ENCODE peak calls at places on chromosomes 1 and 21, in six cellular contexts. One of them, this sample, is unnamed.

GRCh38 chr1:229563701-229564100 is 5.2 kb upstream of the ABCB10 start:
- DNase-seq in kidney: no peak
- DNase-seq in PC-3: no peak
- DNase-seq in IMR-90: peak; percentile 77
- DNase-seq in H9: no peak
- DNase-seq in mesenchymal stem cell: peak; percentile 86
- DNase-seq in this sample: no peak

GRCh38 chr1:204477036-204477740 is 17.4 kb downstream of the PIK3C2B start:
- DNase-seq in H9: no peak
- DNase-seq in mesenchymal stem cell: peak; percentile 34
- DNase-seq in IMR-90: peak; percentile 48
- DNase-seq in kidney: no peak
- DNase-seq in PC-3: no peak
- DNase-seq in this sample: no peak

GRCh38 chr1:36871146-36871971 is 163.0 kb downstream of the GRIK3 start:
- DNase-seq in IMR-90: peak; percentile 6
- DNase-seq in kidney: no peak
- DNase-seq in H9: no peak
- DNase-seq in PC-3: no peak
- DNase-seq in mesenchymal stem cell: no peak
- DNase-seq in this sample: no peak

GRCh38 chr1:41919764-41920397 is 1.2 kb upstream of the HIVEP3 start:
- DNase-seq in mesenchymal stem cell: peak; percentile 39
- DNase-seq in PC-3: no peak
- DNase-seq in kidney: peak; percentile 88
- DNase-seq in H9: peak; percentile 81
- DNase-seq in IMR-90: peak; percentile 26
- DNase-seq in this sample: no peak

GRCh38 chr1:179141592-179142244 is 59.8 kb downstream of the TOR3A start:
- DNase-seq in kidney: no peak
- DNase-seq in mesenchymal stem cell: peak; percentile 86
- DNase-seq in PC-3: peak; percentile 56
- DNase-seq in IMR-90: peak; percentile 88
- DNase-seq in H9: no peak
- DNase-seq in this sample: peak; percentile 86

GRCh38 chr1:17276568-17276967 is 27.7 kb downstream of the PADI3 start:
- DNase-seq in IMR-90: peak; percentile 30
- DNase-seq in kidney: no peak
- DNase-seq in H9: no peak
- DNase-seq in mesenchymal stem cell: no peak
- DNase-seq in PC-3: peak; percentile 94
- DNase-seq in this sample: peak; percentile 22

GRCh38 chr1:11800756-11801433 is 4.9 kb downstream of the MTHFR start:
- DNase-seq in H9: no peak
- DNase-seq in IMR-90: no peak
- DNase-seq in PC-3: no peak
- DNase-seq in kidney: peak; percentile 77
- DNase-seq in mesenchymal stem cell: no peak
- DNase-seq in this sample: no peak

GRCh38 chr1:58033311-58033710 is 513.2 kb downstream of the OMA1 start:
- DNase-seq in IMR-90: no peak
- DNase-seq in H9: no peak
- DNase-seq in mesenchymal stem cell: no peak
- DNase-seq in kidney: no peak
- DNase-seq in PC-3: no peak
- DNase-seq in this sample: no peak

GRCh38 chr1:33379631-33380354 is 51.1 kb downstream of the PHC2 start:
- DNase-seq in H9: no peak
- DNase-seq in mesenchymal stem cell: no peak
- DNase-seq in IMR-90: no peak
- DNase-seq in kidney: no peak
- DNase-seq in PC-3: no peak
- DNase-seq in this sample: peak; percentile 51

GRCh38 chr1:8047112-8047511 is 21.0 kb upstream of the ERRFI1 start:
- DNase-seq in IMR-90: peak; percentile 61
- DNase-seq in H9: no peak
- DNase-seq in PC-3: peak; percentile 48
- DNase-seq in mesenchymal stem cell: peak; percentile 94
- DNase-seq in kidney: no peak
- DNase-seq in this sample: peak; percentile 80

GRCh38 chr1:226417350-226417749 is 9.5 kb upstream of the PARP1 start:
- DNase-seq in H9: no peak
- DNase-seq in kidney: no peak
- DNase-seq in mesenchymal stem cell: no peak
- DNase-seq in IMR-90: no peak
- DNase-seq in PC-3: no peak
- DNase-seq in this sample: no peak

GRCh38 chr1:218967836-218968235 is 205.8 kb upstream of the LYPLAL1 start:
- DNase-seq in mesenchymal stem cell: peak; percentile 65
- DNase-seq in PC-3: peak; percentile 53
- DNase-seq in IMR-90: peak; percentile 39
- DNase-seq in H9: no peak
- DNase-seq in kidney: no peak
- DNase-seq in this sample: no peak

GRCh38 chr1:42964032-42964812 is 5.6 kb upstream of the SLC2A1 start:
- DNase-seq in kidney: no peak
- DNase-seq in IMR-90: no peak
- DNase-seq in mesenchymal stem cell: no peak
- DNase-seq in PC-3: no peak
- DNase-seq in H9: no peak
- DNase-seq in this sample: no peak

GRCh38 chr1:64062941-64063581 is 140.4 kb upstream of the UBE2U start:
- DNase-seq in mesenchymal stem cell: peak; percentile 71
- DNase-seq in H9: no peak
- DNase-seq in IMR-90: peak; percentile 31
- DNase-seq in kidney: no peak
- DNase-seq in PC-3: peak; percentile 20
- DNase-seq in this sample: no peak

GRCh38 chr1:60425528-60425927 is 352.0 kb upstream of the C1orf87 start:
- DNase-seq in kidney: no peak
- DNase-seq in H9: peak; percentile 34
- DNase-seq in mesenchymal stem cell: no peak
- DNase-seq in IMR-90: no peak
- DNase-seq in PC-3: peak; percentile 46
- DNase-seq in this sample: peak; percentile 34

GRCh38 chr1:25431495-25432363 is 1.0 kb downstream of the MACO1 start:
- DNase-seq in PC-3: peak; percentile 19
- DNase-seq in mesenchymal stem cell: peak; percentile 40
- DNase-seq in kidney: peak; percentile 76
- DNase-seq in IMR-90: no peak
- DNase-seq in H9: peak; percentile 39
- DNase-seq in this sample: peak; percentile 36

GRCh38 chr1:4786061-4786460 is 131.7 kb downstream of the AJAP1 start:
- DNase-seq in kidney: no peak
- DNase-seq in mesenchymal stem cell: no peak
- DNase-seq in H9: no peak
- DNase-seq in IMR-90: no peak
- DNase-seq in PC-3: no peak
- DNase-seq in this sample: no peak

DNA sequence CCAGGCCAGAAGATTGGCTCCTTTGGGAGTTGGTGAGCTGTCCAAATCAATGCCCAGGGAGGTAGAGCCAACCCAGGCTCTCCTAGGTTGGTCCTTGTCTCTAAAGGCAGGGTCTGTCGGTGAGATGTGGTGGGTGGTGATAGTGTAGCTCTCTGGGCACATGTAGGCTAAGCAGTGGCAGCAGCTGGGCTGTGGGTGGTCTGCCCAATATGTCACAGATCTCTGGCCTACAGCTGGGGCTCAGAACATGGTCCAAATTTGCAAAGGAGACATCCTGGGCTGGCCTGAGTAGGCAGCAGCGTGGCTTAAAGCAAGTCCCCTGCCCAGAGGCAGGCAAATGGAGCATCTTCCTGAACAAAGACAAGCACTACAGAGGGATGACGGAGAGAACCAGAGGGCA is 61.1 kb upstream of the PRDX6 start:
- DNase-seq in kidney: no peak
- DNase-seq in PC-3: no peak
- DNase-seq in mesenchymal stem cell: no peak
- DNase-seq in IMR-90: no peak
- DNase-seq in H9: no peak
- DNase-seq in this sample: no peak
- H3K9ac ChIP-seq in kidney: no peak overlapping the region
- H3K9ac ChIP-seq in PC-3: no peak overlapping the region
- H3K9ac ChIP-seq in mesenchymal stem cell: no peak overlapping the region
- H3K9ac ChIP-seq in IMR-90: no peak overlapping the region
- H3K9ac ChIP-seq in H9: no peak overlapping the region
- H3K9ac ChIP-seq in this sample: no peak overlapping the region

GRCh38 chr1:154598871-154599635 is 8.9 kb downstream of the ADAR start:
- DNase-seq in mesenchymal stem cell: peak; percentile 14
- DNase-seq in IMR-90: peak; percentile 53
- DNase-seq in PC-3: no peak
- DNase-seq in H9: no peak
- DNase-seq in kidney: no peak
- DNase-seq in this sample: no peak

GRCh38 chr1:154607748-154608521 is at the start of gene ADAR:
- DNase-seq in PC-3: peak; percentile 95
- DNase-seq in mesenchymal stem cell: peak; percentile 99
- DNase-seq in kidney: peak; percentile 96
- DNase-seq in H9: peak; percentile 67
- DNase-seq in IMR-90: peak; percentile 99
- DNase-seq in this sample: peak; percentile 99

GRCh38 chr1:154607084-154607747 is 770 bp downstream of the ADAR start:
- DNase-seq in PC-3: peak; percentile 33
- DNase-seq in mesenchymal stem cell: peak; percentile 65
- DNase-seq in IMR-90: peak; percentile 79
- DNase-seq in H9: no peak
- DNase-seq in kidney: no peak
- DNase-seq in this sample: peak; percentile 66

GRCh38 chr1:154599658-154600057 is 8.3 kb downstream of the ADAR start:
- DNase-seq in H9: no peak
- DNase-seq in PC-3: no peak
- DNase-seq in IMR-90: peak; percentile 60
- DNase-seq in mesenchymal stem cell: peak; percentile 33
- DNase-seq in kidney: no peak
- DNase-seq in this sample: no peak

GRCh38 chr1:154603317-154603716 is 4.7 kb downstream of the ADAR start:
- DNase-seq in PC-3: no peak
- DNase-seq in kidney: no peak
- DNase-seq in mesenchymal stem cell: no peak
- DNase-seq in H9: no peak
- DNase-seq in IMR-90: no peak
- DNase-seq in this sample: no peak
- H3K4me1 ChIP-seq in PC-3: peaks cover 6% of the 10 kb centered on the region
- H3K4me1 ChIP-seq in kidney: peaks cover 14% of the 10 kb centered on the region
- H3K4me1 ChIP-seq in mesenchymal stem cell: peaks cover 6% of the 10 kb centered on the region
- H3K4me1 ChIP-seq in H9: peaks cover 3% of the 10 kb centered on the region
- H3K4me1 ChIP-seq in IMR-90: peaks cover 11% of the 10 kb centered on the region
- H3K4me1 ChIP-seq in this sample: peaks cover 32% of the 10 kb centered on the region

GRCh38 chr1:167516404-167517388 is 1.6 kb downstream of the CD247 start:
- DNase-seq in kidney: no peak
- DNase-seq in IMR-90: no peak
- DNase-seq in mesenchymal stem cell: no peak
- DNase-seq in PC-3: no peak
- DNase-seq in H9: no peak
- DNase-seq in this sample: no peak
- H3K9ac ChIP-seq in kidney: no peak overlapping the region
- H3K9ac ChIP-seq in IMR-90: no peak overlapping the region
- H3K9ac ChIP-seq in mesenchymal stem cell: no peak overlapping the region
- H3K9ac ChIP-seq in PC-3: no peak overlapping the region
- H3K9ac ChIP-seq in H9: no peak overlapping the region
- H3K9ac ChIP-seq in this sample: no peak overlapping the region

GRCh38 chr1:74753104-74753503 is 20.2 kb downstream of the TYW3 start:
- DNase-seq in IMR-90: no peak
- DNase-seq in PC-3: no peak
- DNase-seq in kidney: no peak
- DNase-seq in H9: no peak
- DNase-seq in mesenchymal stem cell: no peak
- DNase-seq in this sample: no peak

GRCh38 chr1:74748962-74749361 is 16.0 kb downstream of the TYW3 start:
- DNase-seq in mesenchymal stem cell: no peak
- DNase-seq in kidney: no peak
- DNase-seq in H9: no peak
- DNase-seq in IMR-90: no peak
- DNase-seq in PC-3: no peak
- DNase-seq in this sample: no peak
- H3K4me1 ChIP-seq in mesenchymal stem cell: no peaks in the 10 kb centered on the region
- H3K4me1 ChIP-seq in kidney: no peaks in the 10 kb centered on the region
- H3K4me1 ChIP-seq in H9: peaks cover 2% of the 10 kb centered on the region
- H3K4me1 ChIP-seq in IMR-90: no peaks in the 10 kb centered on the region
- H3K4me1 ChIP-seq in PC-3: no peaks in the 10 kb centered on the region
- H3K4me1 ChIP-seq in this sample: peaks cover 14% of the 10 kb centered on the region

DNA sequence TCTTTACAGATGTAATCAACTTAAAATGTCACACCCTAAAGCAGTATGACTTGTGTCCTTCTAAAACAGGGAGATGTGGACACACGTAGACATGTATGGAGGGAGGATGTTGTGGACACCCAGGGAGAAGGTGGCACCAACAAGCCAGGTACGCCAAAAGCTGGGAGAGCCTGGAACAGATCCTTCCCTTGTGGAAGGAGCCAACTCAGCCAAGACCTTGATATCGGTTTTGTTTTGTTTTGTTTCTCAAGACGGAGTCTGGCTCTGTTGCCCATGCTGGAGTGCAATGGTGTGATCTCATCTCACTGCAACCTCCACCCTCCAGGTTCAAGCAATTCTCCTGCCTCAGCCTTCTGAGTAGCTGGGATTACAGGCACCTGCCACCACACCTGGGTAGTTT is 45.6 kb downstream of the CHAF1B start:
- DNase-seq in kidney: no peak
- DNase-seq in mesenchymal stem cell: peak; percentile 12
- DNase-seq in PC-3: no peak
- DNase-seq in IMR-90: no peak
- DNase-seq in H9: no peak
- DNase-seq in this sample: no peak
- H3K9ac ChIP-seq in kidney: no peak overlapping the region
- H3K9ac ChIP-seq in mesenchymal stem cell: peak overlapping the region; percentile 85
- H3K9ac ChIP-seq in PC-3: peak overlapping the region; percentile 93
- H3K9ac ChIP-seq in IMR-90: peak overlapping the region; percentile 19
- H3K9ac ChIP-seq in H9: no peak overlapping the region
- H3K9ac ChIP-seq in this sample: peak overlapping the region; percentile 31

GRCh38 chr1:3606779-3607702 is 4.3 kb downstream of the MEGF6 start:
- DNase-seq in H9: no peak
- DNase-seq in mesenchymal stem cell: no peak
- DNase-seq in kidney: no peak
- DNase-seq in IMR-90: no peak
- DNase-seq in PC-3: no peak
- DNase-seq in this sample: no peak
- H3K4me1 ChIP-seq in H9: no peaks in the 10 kb centered on the region
- H3K4me1 ChIP-seq in mesenchymal stem cell: peaks cover 13% of the 10 kb centered on the region
- H3K4me1 ChIP-seq in kidney: no peaks in the 10 kb centered on the region
- H3K4me1 ChIP-seq in IMR-90: peaks cover 8% of the 10 kb centered on the region
- H3K4me1 ChIP-seq in PC-3: peaks cover 7% of the 10 kb centered on the region
- H3K4me1 ChIP-seq in this sample: peaks cover 3% of the 10 kb centered on the region

This sample was measured in adipocyte.